ENCODE peak calls at places on chromosomes 12 and 14, in four cellular contexts. D is sigmoid colon, S is GM12892, U is ovary. Q is an unnamed sample.

GRCh38 chr12:27821259-27821973 is 41.4 kb upstream of the MANSC4 start:
- DNase-seq in D (no peak), S (no peak), U (no peak), Q (peak)

GRCh38 chr14:56580317-56580711 is 716 bp downstream of the TMEM260 start:
- DNase-seq in D (no peak), S (no peak), U (no peak), Q (no peak)

GRCh38 chr12:44286336-44286735 is 450.5 kb downstream of the TMEM117 start:
- DNase-seq in D (no peak), S (no peak), U (no peak), Q (no peak)

GRCh38 chr14:102805454-102805891 is 28.2 kb downstream of the TRAF3 start:
- DNase-seq in D (no peak), S (no peak), U (no peak), Q (peak)

GRCh38 chr12:121423253-121423652 is 23.3 kb downstream of the RNF34 start:
- DNase-seq in D (no peak), S (no peak), U (no peak), Q (no peak)

GRCh38 chr12:123115409-123116111 is 35.3 kb downstream of the PITPNM2 start:
- DNase-seq in D (peak), S (no peak), U (peak), Q (peak)

GRCh38 chr12:122076743-122077495 is 1.6 kb upstream of the MLXIP start:
- DNase-seq in D (no peak), S (no peak), U (no peak), Q (no peak)

GRCh38 chr14:75577724-75578098 is 709 bp upstream of the FLVCR2 start:
- DNase-seq in D (peak), S (peak), U (peak), Q (peak)

GRCh38 chr12:88391556-88391955 is 188.7 kb downstream of the KITLG start:
- DNase-seq in D (no peak), S (no peak), U (no peak), Q (peak)

GRCh38 chr14:30349515-30349914 is 209.4 kb upstream of the G2E3 start:
- DNase-seq in D (no peak), S (no peak), U (no peak), Q (no peak)

GRCh38 chr14:64196668-64197411 is 97.3 kb downstream of the ESR2 start:
- DNase-seq in D (no peak), S (no peak), U (peak), Q (no peak)

GRCh38 chr14:104546591-104547309 is 32.8 kb upstream of the C14orf180 start:
- DNase-seq in D (peak), S (no peak), U (no peak), Q (no peak)

GRCh38 chr12:89450922-89451321 is 73.7 kb downstream of the GALNT4 start:
- DNase-seq in D (no peak), S (no peak), U (no peak), Q (no peak)

GRCh38 chr14:19878029-19878642 is 3.2 kb downstream of the OR4K2 start:
- DNase-seq in D (no peak), S (no peak), U (no peak), Q (no peak)

GRCh38 chr12:100789146-100789545 is 5.4 kb upstream of the ANO4 start:
- DNase-seq in D (no peak), S (no peak), U (no peak), Q (no peak)

GRCh38 chr12:76266797-76267196 is 81.4 kb downstream of the BBS10 start:
- DNase-seq in D (peak), S (no peak), U (no peak), Q (peak)

GRCh38 chr14:54366726-54367707 is 29.8 kb upstream of the CDKN3 start:
- DNase-seq in D (no peak), S (no peak), U (peak), Q (no peak)

GRCh38 chr12:13727707-13728147 is 253.7 kb downstream of the GRIN2B start:
- DNase-seq in D (no peak), S (no peak), U (no peak), Q (no peak)

GRCh38 chr12:110791589-110791988 is 48.9 kb upstream of the PPP1CC start:
- DNase-seq in D (no peak), S (no peak), U (no peak), Q (no peak)

GRCh38 chr14:22487941-22488340 is 101.1 kb downstream of the DAD1 start:
- DNase-seq in D (no peak), S (no peak), U (no peak), Q (no peak)

GRCh38 chr12:70748809-70749208 is 111.6 kb upstream of the PTPRB start:
- DNase-seq in D (no peak), S (no peak), U (no peak), Q (no peak)

GRCh38 chr14:43200519-43200918 is 1306.6 kb downstream of the FSCB start:
- DNase-seq in D (no peak), S (no peak), U (no peak), Q (no peak)

GRCh38 chr14:22044193-22044592 is 370.6 kb upstream of the OR4E1 start:
- DNase-seq in D (no peak), S (no peak), U (no peak), Q (no peak)

GRCh38 chr12:125434131-125434530 is 368.9 kb downstream of the AACS start:
- DNase-seq in D (no peak), S (no peak), U (no peak), Q (no peak)

GRCh38 chr12:55652352-55652751 is 15.7 kb downstream of the OR10P1 start:
- DNase-seq in D (no peak), S (no peak), U (no peak), Q (no peak)

GRCh38 chr12:132154941-132155770 is 10.9 kb downstream of the NOC4L start:
- DNase-seq in D (no peak), S (no peak), U (no peak), Q (no peak)

GRCh38 chr12:6377667-6377994 is 2.3 kb upstream of the SCNN1A start:
- DNase-seq in D (peak), S (no peak), U (no peak), Q (no peak)

GRCh38 chr12:32483993-32484392 is 84.6 kb downstream of the FGD4 start:
- DNase-seq in D (no peak), S (no peak), U (no peak), Q (no peak)

GRCh38 chr12:32482226-32482625 is 82.9 kb downstream of the FGD4 start:
- DNase-seq in D (no peak), S (peak), U (no peak), Q (no peak)

GRCh38 chr12:32486158-32486557 is 86.8 kb downstream of the FGD4 start:
- DNase-seq in D (no peak), S (no peak), U (no peak), Q (no peak)

GRCh38 chr12:32488132-32488531 is 88.8 kb downstream of the FGD4 start:
- DNase-seq in D (no peak), S (no peak), U (no peak), Q (no peak)

GRCh38 chr12:32483499-32483898 is 84.1 kb downstream of the FGD4 start:
- DNase-seq in D (no peak), S (no peak), U (no peak), Q (no peak)
- TF ChIP-seq POLR2A in D (no peak), S (no peak), U (no peak), Q (no peak)

GRCh38 chr12:96249196-96250118 is 55.3 kb downstream of the ELK3 start:
- DNase-seq in D (peak), S (no peak), U (no peak), Q (no peak)
- TF ChIP-seq POLR2A in D (no peak), S (no peak), U (no peak), Q (no peak)

GRCh38 chr12:25250744-25251730 is at the start of gene KRAS:
- DNase-seq in D (peak), S (peak), U (peak), Q (peak)
- TF ChIP-seq POLR2A in D (peak), S (peak), U (peak), Q (peak)

GRCh38 chr14:53217283-53217994 is 64.3 kb upstream of the DDHD1 start:
- DNase-seq in D (peak), S (peak), U (peak), Q (peak)
- TF ChIP-seq POLR2A in D (no peak), S (peak), U (no peak), Q (no peak)

DNA sequence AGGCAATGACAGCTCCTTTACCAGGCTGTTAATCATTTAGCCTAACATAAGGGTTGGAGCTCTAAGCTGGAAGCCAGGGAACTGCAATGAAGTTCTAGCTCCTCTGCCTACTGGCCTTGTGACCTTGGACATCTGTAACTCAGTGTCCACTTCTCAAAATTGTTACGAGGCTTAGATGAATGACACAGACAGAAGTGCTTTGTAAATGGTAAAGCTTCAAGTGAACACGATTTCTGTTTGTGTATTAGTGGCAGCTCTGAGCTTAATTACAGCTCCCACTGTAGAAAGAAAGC is 122.8 kb downstream of the EML1 start:
- DNase-seq in D (no peak), S (no peak), U (no peak), Q (no peak)
- TF ChIP-seq POLR2A in D (no peak), S (no peak), U (no peak), Q (no peak)

GRCh38 chr14:23536494-23536893 is 15.1 kb downstream of the ZFHX2 start:
- DNase-seq in D (no peak), S (no peak), U (no peak), Q (no peak)

GRCh38 chr14:23538785-23539184 is 12.8 kb downstream of the ZFHX2 start:
- DNase-seq in D (no peak), S (no peak), U (no peak), Q (no peak)

GRCh38 chr14:23538049-23538718 is 13.4 kb downstream of the ZFHX2 start:
- DNase-seq in D (no peak), S (no peak), U (no peak), Q (no peak)

GRCh38 chr14:23535943-23536342 is 15.6 kb downstream of the ZFHX2 start:
- DNase-seq in D (no peak), S (no peak), U (no peak), Q (no peak)

DNA sequence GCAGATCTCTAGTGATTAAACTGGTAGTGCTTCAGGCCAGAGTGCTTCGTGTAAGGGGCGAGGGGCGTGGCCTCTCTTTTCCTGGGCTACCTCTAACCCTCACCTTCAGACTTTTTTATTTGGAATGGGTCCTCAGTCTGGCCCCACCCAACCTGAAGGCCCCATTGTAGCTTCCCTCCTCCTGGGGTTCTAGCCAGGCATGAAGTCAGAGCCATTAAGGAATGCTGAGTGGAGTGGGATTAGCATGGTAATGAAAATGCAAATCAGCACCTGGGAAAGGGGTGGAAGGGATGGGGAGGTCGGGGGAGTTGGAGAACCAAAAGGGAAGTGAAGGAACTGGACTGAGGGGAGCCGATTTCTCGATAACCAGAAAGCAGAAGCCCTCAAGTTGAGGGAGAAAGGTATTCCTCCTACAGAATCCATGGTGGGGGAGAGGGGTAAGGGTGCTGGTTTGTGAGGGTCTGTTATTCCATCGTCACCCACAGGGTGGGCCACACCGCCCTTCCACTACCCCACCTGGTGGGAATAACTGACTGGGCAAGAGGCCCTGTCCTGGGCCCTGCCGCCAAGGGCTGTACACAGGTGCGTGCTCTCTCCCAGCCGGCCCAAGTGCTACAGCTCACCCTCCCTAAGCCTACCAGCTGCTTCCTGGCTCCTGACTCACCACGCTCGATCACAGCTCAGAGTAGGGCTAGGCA is 14.1 kb downstream of the ZFHX2 start:
- DNase-seq in D (no peak), S (no peak), U (no peak), Q (peak)
- TF ChIP-seq POLR2A in D (no peak), S (no peak), U (no peak), Q (no peak)